ENCODE peak calls at places on chromosomes 12 and 14, in five cellular contexts. M is stimulated activated CD4-positive, alpha-beta T cell treated with anti-CD3 and anti-CD28 coated beads, Interleukin-12 subunit alpha, Interleukin-12 subunit beta, amount 100 ng/mL, for 4 hours; X is T-cell; Z is NCI-H1417; H is activated CD8-positive, alpha-beta memory T cell treated with anti-CD3 and anti-CD28 coated beads for 4 hours. E is an unnamed sample.

GRCh38 chr14:57816568-57817284 is 49.2 kb downstream of the SLC35F4 start:
- DNase-seq in Z (no peak), H (no peak), M (no peak), X (no peak), E (no peak)

GRCh38 chr14:99513946-99514551 is 32.8 kb downstream of the CCNK start:
- DNase-seq in M (no peak), Z (no peak), H (no peak), X (no peak), E (no peak)

GRCh38 chr12:118840878-118841277 is 140.5 kb upstream of the SRRM4 start:
- DNase-seq in H (no peak), X (no peak), Z (no peak), M (no peak), E (no peak)

GRCh38 chr14:89473979-89474378 is 56.9 kb upstream of the FOXN3 start:
- DNase-seq in H (no peak), Z (no peak), M (no peak), X (no peak), E (no peak)

GRCh38 chr14:54502602-54503001 is 7.1 kb upstream of the CGRRF1 start:
- DNase-seq in Z (no peak), X (no peak), M (no peak), H (no peak), E (no peak)

GRCh38 chr12:122848471-122849351 is 13.5 kb downstream of the HIP1R start:
- DNase-seq in M (no peak), X (no peak), Z (no peak), H (no peak), E (no peak)

GRCh38 chr14:84927096-84927910 is 602.6 kb upstream of the FLRT2 start:
- DNase-seq in Z (peak; percentile 36), H (no peak), X (no peak), M (no peak), E (no peak)

GRCh38 chr12:91813701-91814100 is 331.9 kb downstream of the BTG1 start:
- DNase-seq in X (no peak), Z (no peak), H (peak; percentile 15), M (no peak), E (no peak)

GRCh38 chr14:55430024-55430690 is 10.3 kb downstream of the TBPL2 start:
- DNase-seq in H (peak; percentile 10), M (no peak), Z (peak; percentile 86), X (peak; percentile 51), E (no peak)

GRCh38 chr14:57493467-57494181 is at the start of gene CCDC198:
- DNase-seq in H (no peak), M (no peak), Z (no peak), X (no peak), E (no peak)

GRCh38 chr12:93571854-93572711 is at the start of gene SOCS2:
- DNase-seq in H (no peak), M (peak; percentile 26), Z (peak; percentile 76), X (peak; percentile 20), E (no peak)

GRCh38 chr12:106037524-106038298 is 101.0 kb downstream of the NUAK1 start:
- DNase-seq in H (no peak), X (no peak), M (no peak), Z (no peak), E (no peak)

GRCh38 chr12:27190761-27191160 is 53.3 kb upstream of the STK38L start:
- DNase-seq in M (no peak), X (no peak), H (no peak), Z (no peak), E (no peak)

GRCh38 chr12:87818416-87818815 is 210.8 kb downstream of the C12orf50 start:
- DNase-seq in M (no peak), X (no peak), H (no peak), Z (no peak), E (peak; percentile 16)

GRCh38 chr12:79659961-79660431 is 30.8 kb downstream of the PAWR start:
- DNase-seq in X (no peak), H (no peak), Z (peak; percentile 26), M (no peak), E (no peak)

GRCh38 chr12:57240069-57240921 is 10.7 kb downstream of the STAC3 start:
- DNase-seq in X (peak; percentile 71), H (peak; percentile 74), M (peak; percentile 70), Z (peak; percentile 89), E (no peak)

GRCh38 chr14:53751650-53752049 is 205.0 kb downstream of the BMP4 start:
- DNase-seq in M (no peak), H (no peak), Z (no peak), X (no peak), E (no peak)

GRCh38 chr14:39428118-39428517 is 4.1 kb downstream of the FBXO33 start:
- DNase-seq in M (no peak), H (no peak), X (no peak), Z (no peak), E (no peak)

E was measured in SW 1271.